ENCODE peak calls at places on chromosomes 5 and 9, in six cellular contexts. One of them, this sample, is unnamed.

GRCh38 chr5:151016700-151017099 is 3.7 kb upstream of the GPX3 start:
- DNase-seq in erythroblast: no peak
- DNase-seq in cardiac fibroblast: no peak
- DNase-seq in brain pericyte: no peak
- DNase-seq in A673: no peak
- DNase-seq in AG08395: no peak
- DNase-seq in this sample: no peak

GRCh38 chr5:143964919-143965318 is 153.0 kb downstream of the HMHB1 start:
- DNase-seq in erythroblast: no peak
- DNase-seq in A673: no peak
- DNase-seq in cardiac fibroblast: peak; percentile 32
- DNase-seq in brain pericyte: no peak
- DNase-seq in AG08395: no peak
- DNase-seq in this sample: no peak

GRCh38 chr9:75588808-75589207 is 301.7 kb upstream of the PCSK5 start:
- DNase-seq in erythroblast: peak; percentile 2
- DNase-seq in cardiac fibroblast: no peak
- DNase-seq in A673: no peak
- DNase-seq in AG08395: no peak
- DNase-seq in brain pericyte: no peak
- DNase-seq in this sample: no peak

GRCh38 chr9:137722481-137722880 is 103.7 kb downstream of the EHMT1 start:
- DNase-seq in AG08395: no peak
- DNase-seq in erythroblast: no peak
- DNase-seq in brain pericyte: no peak
- DNase-seq in A673: no peak
- DNase-seq in cardiac fibroblast: no peak
- DNase-seq in this sample: peak; percentile 25

GRCh38 chr9:6051511-6051950 is 36.1 kb upstream of the RANBP6 start:
- DNase-seq in erythroblast: no peak
- DNase-seq in A673: no peak
- DNase-seq in AG08395: no peak
- DNase-seq in cardiac fibroblast: no peak
- DNase-seq in brain pericyte: no peak
- DNase-seq in this sample: no peak

GRCh38 chr5:58490397-58491072 is 700 bp upstream of the GAPT start:
- DNase-seq in erythroblast: no peak
- DNase-seq in cardiac fibroblast: no peak
- DNase-seq in A673: no peak
- DNase-seq in AG08395: no peak
- DNase-seq in brain pericyte: no peak
- DNase-seq in this sample: no peak

GRCh38 chr9:133090187-133090586 is 28.4 kb downstream of the CEL start:
- DNase-seq in brain pericyte: no peak
- DNase-seq in erythroblast: no peak
- DNase-seq in AG08395: no peak
- DNase-seq in cardiac fibroblast: no peak
- DNase-seq in A673: no peak
- DNase-seq in this sample: no peak

GRCh38 chr5:76303917-76304316 is 99.2 kb upstream of the IQGAP2 start:
- DNase-seq in A673: peak; percentile 21
- DNase-seq in erythroblast: no peak
- DNase-seq in cardiac fibroblast: no peak
- DNase-seq in brain pericyte: no peak
- DNase-seq in AG08395: no peak
- DNase-seq in this sample: no peak

GRCh38 chr9:129282308-129283211 is 104.5 kb upstream of the IER5L start:
- DNase-seq in brain pericyte: no peak
- DNase-seq in cardiac fibroblast: no peak
- DNase-seq in AG08395: no peak
- DNase-seq in erythroblast: no peak
- DNase-seq in A673: no peak
- DNase-seq in this sample: peak; percentile 58

GRCh38 chr9:128526729-128527128 is 22.2 kb downstream of the GLE1 start:
- DNase-seq in erythroblast: peak; percentile 29
- DNase-seq in A673: no peak
- DNase-seq in AG08395: no peak
- DNase-seq in cardiac fibroblast: no peak
- DNase-seq in brain pericyte: no peak
- DNase-seq in this sample: no peak

GRCh38 chr5:134491841-134492442 is 33.5 kb upstream of the JADE2 start:
- DNase-seq in erythroblast: no peak
- DNase-seq in cardiac fibroblast: no peak
- DNase-seq in A673: no peak
- DNase-seq in brain pericyte: no peak
- DNase-seq in AG08395: no peak
- DNase-seq in this sample: no peak

GRCh38 chr9:131868766-131869165 is 128.9 kb upstream of the RAPGEF1 start:
- DNase-seq in A673: no peak
- DNase-seq in erythroblast: no peak
- DNase-seq in brain pericyte: no peak
- DNase-seq in cardiac fibroblast: no peak
- DNase-seq in AG08395: peak; percentile 22
- DNase-seq in this sample: no peak

GRCh38 chr5:140561753-140562523 is 2.5 kb downstream of the APBB3 start:
- DNase-seq in A673: no peak
- DNase-seq in erythroblast: no peak
- DNase-seq in cardiac fibroblast: no peak
- DNase-seq in AG08395: no peak
- DNase-seq in brain pericyte: no peak
- DNase-seq in this sample: no peak

GRCh38 chr9:133554729-133555128 is 20.2 kb downstream of the ADAMTSL2 start:
- DNase-seq in brain pericyte: no peak
- DNase-seq in A673: no peak
- DNase-seq in erythroblast: no peak
- DNase-seq in AG08395: no peak
- DNase-seq in cardiac fibroblast: no peak
- DNase-seq in this sample: no peak

GRCh38 chr9:135050072-135050990 is 37.1 kb upstream of the OLFM1 start:
- DNase-seq in erythroblast: no peak
- DNase-seq in A673: peak; percentile 29
- DNase-seq in brain pericyte: no peak
- DNase-seq in cardiac fibroblast: no peak
- DNase-seq in AG08395: no peak
- DNase-seq in this sample: no peak

GRCh38 chr5:124996023-124996763 is 249.8 kb upstream of the ZNF608 start:
- DNase-seq in cardiac fibroblast: peak; percentile 63
- DNase-seq in A673: no peak
- DNase-seq in AG08395: peak; percentile 8
- DNase-seq in brain pericyte: no peak
- DNase-seq in erythroblast: no peak
- DNase-seq in this sample: no peak

GRCh38 chr5:118224546-118224945 is 763.8 kb downstream of the DTWD2 start:
- DNase-seq in cardiac fibroblast: peak; percentile 14
- DNase-seq in AG08395: peak; percentile 63
- DNase-seq in A673: no peak
- DNase-seq in erythroblast: no peak
- DNase-seq in brain pericyte: no peak
- DNase-seq in this sample: no peak

GRCh38 chr5:37720550-37720952 is 119.3 kb downstream of the GDNF start:
- DNase-seq in cardiac fibroblast: no peak
- DNase-seq in AG08395: no peak
- DNase-seq in brain pericyte: no peak
- DNase-seq in erythroblast: no peak
- DNase-seq in A673: no peak
- DNase-seq in this sample: no peak

GRCh38 chr9:136942112-136942880 is 2.2 kb downstream of the FBXW5 start:
- DNase-seq in AG08395: no peak
- DNase-seq in brain pericyte: no peak
- DNase-seq in erythroblast: no peak
- DNase-seq in A673: no peak
- DNase-seq in cardiac fibroblast: no peak
- DNase-seq in this sample: peak; percentile 61

GRCh38 chr5:91170266-91170665 is 212.9 kb downstream of the ARRDC3 start:
- DNase-seq in erythroblast: no peak
- DNase-seq in AG08395: peak; percentile 52
- DNase-seq in A673: peak; percentile 78
- DNase-seq in brain pericyte: no peak
- DNase-seq in cardiac fibroblast: peak; percentile 91
- DNase-seq in this sample: no peak

GRCh38 chr9:21527579-21527978 is 45.5 kb upstream of the IFNE start:
- DNase-seq in AG08395: no peak
- DNase-seq in cardiac fibroblast: no peak
- DNase-seq in A673: no peak
- DNase-seq in brain pericyte: no peak
- DNase-seq in erythroblast: no peak
- DNase-seq in this sample: no peak

GRCh38 chr9:138074516-138074915 is 196.9 kb downstream of the CACNA1B start:
- DNase-seq in cardiac fibroblast: no peak
- DNase-seq in brain pericyte: no peak
- DNase-seq in erythroblast: no peak
- DNase-seq in AG08395: no peak
- DNase-seq in A673: no peak
- DNase-seq in this sample: peak; percentile 52

GRCh38 chr5:72693001-72693442 is 123.4 kb upstream of the TNPO1 start:
- DNase-seq in erythroblast: no peak
- DNase-seq in brain pericyte: no peak
- DNase-seq in AG08395: peak; percentile 35
- DNase-seq in cardiac fibroblast: peak; percentile 63
- DNase-seq in A673: no peak
- DNase-seq in this sample: no peak

GRCh38 chr9:1939926-1940368 is 75.2 kb upstream of the SMARCA2 start:
- DNase-seq in A673: peak; percentile 48
- DNase-seq in AG08395: peak; percentile 17
- DNase-seq in cardiac fibroblast: peak; percentile 14
- DNase-seq in erythroblast: peak; percentile 25
- DNase-seq in brain pericyte: no peak
- DNase-seq in this sample: no peak

GRCh38 chr9:134677743-134678142 is 36.1 kb downstream of the COL5A1 start:
- DNase-seq in erythroblast: no peak
- DNase-seq in brain pericyte: no peak
- DNase-seq in A673: no peak
- DNase-seq in AG08395: no peak
- DNase-seq in cardiac fibroblast: no peak
- DNase-seq in this sample: no peak

GRCh38 chr5:72539038-72539437 is 31.8 kb upstream of the ZNF366 start:
- DNase-seq in brain pericyte: no peak
- DNase-seq in erythroblast: no peak
- DNase-seq in cardiac fibroblast: no peak
- DNase-seq in A673: no peak
- DNase-seq in AG08395: no peak
- DNase-seq in this sample: no peak

GRCh38 chr5:21236896-21237830 is 1249.2 kb upstream of the CDH18 start:
- DNase-seq in erythroblast: no peak
- DNase-seq in AG08395: no peak
- DNase-seq in brain pericyte: no peak
- DNase-seq in cardiac fibroblast: peak; percentile 4
- DNase-seq in A673: peak; percentile 83
- DNase-seq in this sample: no peak

GRCh38 chr5:56851258-56851941 is 36.1 kb downstream of the MAP3K1 start:
- DNase-seq in erythroblast: no peak
- DNase-seq in AG08395: no peak
- DNase-seq in brain pericyte: peak; percentile 18
- DNase-seq in cardiac fibroblast: peak; percentile 53
- DNase-seq in A673: no peak
- DNase-seq in this sample: no peak

GRCh38 chr5:147382776-147383175 is 127.1 kb downstream of the DPYSL3 start:
- DNase-seq in A673: no peak
- DNase-seq in brain pericyte: no peak
- DNase-seq in AG08395: peak; percentile 78
- DNase-seq in erythroblast: no peak
- DNase-seq in cardiac fibroblast: peak; percentile 42
- DNase-seq in this sample: no peak

GRCh38 chr5:173090626-173091025 is 34.5 kb downstream of the CREBRF start:
- DNase-seq in A673: no peak
- DNase-seq in erythroblast: no peak
- DNase-seq in cardiac fibroblast: no peak
- DNase-seq in brain pericyte: no peak
- DNase-seq in AG08395: no peak
- DNase-seq in this sample: no peak

GRCh38 chr5:122258241-122258640 is 53.8 kb upstream of the SNCAIP start:
- DNase-seq in brain pericyte: no peak
- DNase-seq in A673: no peak
- DNase-seq in AG08395: no peak
- DNase-seq in erythroblast: no peak
- DNase-seq in cardiac fibroblast: no peak
- DNase-seq in this sample: no peak

GRCh38 chr5:1474875-1475543 is 29.8 kb upstream of the SLC6A3 start:
- DNase-seq in cardiac fibroblast: no peak
- DNase-seq in AG08395: no peak
- DNase-seq in A673: no peak
- DNase-seq in brain pericyte: no peak
- DNase-seq in erythroblast: no peak
- DNase-seq in this sample: no peak

GRCh38 chr9:119101048-119101447 is 268.2 kb downstream of the BRINP1 start:
- DNase-seq in brain pericyte: no peak
- DNase-seq in cardiac fibroblast: no peak
- DNase-seq in AG08395: no peak
- DNase-seq in erythroblast: no peak
- DNase-seq in A673: no peak
- DNase-seq in this sample: no peak